ENCODE peak calls at places on chromosomes 7 and 10, in seven cellular contexts. One of them, this sample, is unnamed.

GRCh38 chr10:51718804-51719291 is 19.5 kb upstream of the CSTF2T start:
- DNase-seq in ureter: no peak
- DNase-seq in NCI-H1105 treated with DMSO at 0.1 percent for 48 hours: no peak
- DNase-seq in Kasumi-1: no peak
- DNase-seq in AG10803: peak; percentile 83
- DNase-seq in psoas muscle: no peak
- DNase-seq in adrenal gland: no peak
- DNase-seq in this sample: no peak

GRCh38 chr10:90919683-90920574 is 958 bp downstream of the ANKRD1 start:
- DNase-seq in ureter: no peak
- DNase-seq in NCI-H1105 treated with DMSO at 0.1 percent for 48 hours: no peak
- DNase-seq in Kasumi-1: no peak
- DNase-seq in AG10803: no peak
- DNase-seq in psoas muscle: no peak
- DNase-seq in adrenal gland: no peak
- DNase-seq in this sample: no peak

GRCh38 chr10:7622969-7623368 is 43.8 kb downstream of the ITIH5 start:
- DNase-seq in ureter: no peak
- DNase-seq in NCI-H1105 treated with DMSO at 0.1 percent for 48 hours: no peak
- DNase-seq in Kasumi-1: peak; percentile 24
- DNase-seq in AG10803: no peak
- DNase-seq in psoas muscle: no peak
- DNase-seq in adrenal gland: no peak
- DNase-seq in this sample: no peak

GRCh38 chr7:130913721-130914588 is 179.9 kb upstream of the KLF14 start:
- DNase-seq in ureter: no peak
- DNase-seq in NCI-H1105 treated with DMSO at 0.1 percent for 48 hours: no peak
- DNase-seq in Kasumi-1: no peak
- DNase-seq in AG10803: no peak
- DNase-seq in psoas muscle: no peak
- DNase-seq in adrenal gland: no peak
- DNase-seq in this sample: no peak

GRCh38 chr10:35925511-35925910 is 283.4 kb upstream of the FZD8 start:
- DNase-seq in ureter: no peak
- DNase-seq in NCI-H1105 treated with DMSO at 0.1 percent for 48 hours: no peak
- DNase-seq in Kasumi-1: no peak
- DNase-seq in AG10803: peak; percentile 35
- DNase-seq in psoas muscle: no peak
- DNase-seq in adrenal gland: no peak
- DNase-seq in this sample: no peak

GRCh38 chr10:97127960-97128850 is 57.6 kb downstream of the SLIT1 start:
- DNase-seq in ureter: no peak
- DNase-seq in NCI-H1105 treated with DMSO at 0.1 percent for 48 hours: no peak
- DNase-seq in Kasumi-1: no peak
- DNase-seq in AG10803: peak; percentile 4
- DNase-seq in psoas muscle: no peak
- DNase-seq in adrenal gland: no peak
- DNase-seq in this sample: no peak

GRCh38 chr7:94394399-94395140 is at the start of gene COL1A2:
- DNase-seq in ureter: peak; percentile 87
- DNase-seq in NCI-H1105 treated with DMSO at 0.1 percent for 48 hours: no peak
- DNase-seq in Kasumi-1: no peak
- DNase-seq in AG10803: peak; percentile 100
- DNase-seq in psoas muscle: peak; percentile 82
- DNase-seq in adrenal gland: peak; percentile 55
- DNase-seq in this sample: no peak

GRCh38 chr7:121557034-121557892 is 161.2 kb upstream of the FAM3C start:
- DNase-seq in ureter: no peak
- DNase-seq in NCI-H1105 treated with DMSO at 0.1 percent for 48 hours: no peak
- DNase-seq in Kasumi-1: no peak
- DNase-seq in AG10803: no peak
- DNase-seq in psoas muscle: no peak
- DNase-seq in adrenal gland: no peak
- DNase-seq in this sample: no peak

GRCh38 chr7:159027091-159027802 is 117.4 kb downstream of the VIPR2 start:
- DNase-seq in ureter: no peak
- DNase-seq in NCI-H1105 treated with DMSO at 0.1 percent for 48 hours: no peak
- DNase-seq in Kasumi-1: no peak
- DNase-seq in AG10803: no peak
- DNase-seq in psoas muscle: no peak
- DNase-seq in adrenal gland: no peak
- DNase-seq in this sample: no peak

GRCh38 chr7:124701955-124702354 is 63.6 kb downstream of the GPR37 start:
- DNase-seq in ureter: no peak
- DNase-seq in NCI-H1105 treated with DMSO at 0.1 percent for 48 hours: no peak
- DNase-seq in Kasumi-1: no peak
- DNase-seq in AG10803: peak; percentile 7
- DNase-seq in psoas muscle: no peak
- DNase-seq in adrenal gland: no peak
- DNase-seq in this sample: no peak

GRCh38 chr7:41792099-41792498 is 89.2 kb upstream of the INHBA start:
- DNase-seq in ureter: no peak
- DNase-seq in NCI-H1105 treated with DMSO at 0.1 percent for 48 hours: no peak
- DNase-seq in Kasumi-1: no peak
- DNase-seq in AG10803: peak; percentile 27
- DNase-seq in psoas muscle: peak; percentile 31
- DNase-seq in adrenal gland: no peak
- DNase-seq in this sample: no peak

GRCh38 chr7:8133955-8134733 is 127.8 kb downstream of the ICA1 start:
- DNase-seq in ureter: no peak
- DNase-seq in NCI-H1105 treated with DMSO at 0.1 percent for 48 hours: no peak
- DNase-seq in Kasumi-1: no peak
- DNase-seq in AG10803: no peak
- DNase-seq in psoas muscle: no peak
- DNase-seq in adrenal gland: no peak
- DNase-seq in this sample: no peak

GRCh38 chr7:144437370-144438191 is 34.1 kb upstream of the NOBOX start:
- DNase-seq in ureter: peak; percentile 70
- DNase-seq in NCI-H1105 treated with DMSO at 0.1 percent for 48 hours: peak; percentile 59
- DNase-seq in Kasumi-1: peak; percentile 48
- DNase-seq in AG10803: peak; percentile 60
- DNase-seq in psoas muscle: no peak
- DNase-seq in adrenal gland: peak; percentile 59
- DNase-seq in this sample: no peak

GRCh38 chr7:66348531-66348930 is 143.4 kb downstream of the TPST1 start:
- DNase-seq in ureter: no peak
- DNase-seq in NCI-H1105 treated with DMSO at 0.1 percent for 48 hours: no peak
- DNase-seq in Kasumi-1: no peak
- DNase-seq in AG10803: no peak
- DNase-seq in psoas muscle: no peak
- DNase-seq in adrenal gland: no peak
- DNase-seq in this sample: no peak

GRCh38 chr7:105591522-105591921 is 10.2 kb upstream of the EFCAB10 start:
- DNase-seq in ureter: no peak
- DNase-seq in NCI-H1105 treated with DMSO at 0.1 percent for 48 hours: no peak
- DNase-seq in Kasumi-1: no peak
- DNase-seq in AG10803: no peak
- DNase-seq in psoas muscle: no peak
- DNase-seq in adrenal gland: no peak
- DNase-seq in this sample: no peak

GRCh38 chr10:4984971-4985594 is 18.6 kb downstream of the AKR1C2 start:
- DNase-seq in ureter: no peak
- DNase-seq in NCI-H1105 treated with DMSO at 0.1 percent for 48 hours: no peak
- DNase-seq in Kasumi-1: no peak
- DNase-seq in AG10803: peak; percentile 79
- DNase-seq in psoas muscle: no peak
- DNase-seq in adrenal gland: no peak
- DNase-seq in this sample: no peak

GRCh38 chr7:8581842-8582241 is 148.4 kb downstream of the NXPH1 start:
- DNase-seq in ureter: no peak
- DNase-seq in NCI-H1105 treated with DMSO at 0.1 percent for 48 hours: no peak
- DNase-seq in Kasumi-1: no peak
- DNase-seq in AG10803: no peak
- DNase-seq in psoas muscle: no peak
- DNase-seq in adrenal gland: no peak
- DNase-seq in this sample: no peak

GRCh38 chr7:38105874-38106483 is 72.1 kb upstream of the STARD3NL start:
- DNase-seq in ureter: no peak
- DNase-seq in NCI-H1105 treated with DMSO at 0.1 percent for 48 hours: peak; percentile 64
- DNase-seq in Kasumi-1: peak; percentile 88
- DNase-seq in AG10803: peak; percentile 62
- DNase-seq in psoas muscle: no peak
- DNase-seq in adrenal gland: peak; percentile 16
- DNase-seq in this sample: peak; percentile 13

GRCh38 chr10:58241346-58241745 is 26.3 kb downstream of the IPMK start:
- DNase-seq in ureter: no peak
- DNase-seq in NCI-H1105 treated with DMSO at 0.1 percent for 48 hours: no peak
- DNase-seq in Kasumi-1: no peak
- DNase-seq in AG10803: peak; percentile 73
- DNase-seq in psoas muscle: no peak
- DNase-seq in adrenal gland: no peak
- DNase-seq in this sample: no peak

GRCh38 chr10:36493511-36493880 is 631.9 kb upstream of the ANKRD30A start:
- DNase-seq in ureter: no peak
- DNase-seq in NCI-H1105 treated with DMSO at 0.1 percent for 48 hours: no peak
- DNase-seq in Kasumi-1: no peak
- DNase-seq in AG10803: peak; percentile 29
- DNase-seq in psoas muscle: no peak
- DNase-seq in adrenal gland: no peak
- DNase-seq in this sample: no peak

GRCh38 chr10:70228503-70228902 is 4.7 kb downstream of the PPA1 start:
- DNase-seq in ureter: no peak
- DNase-seq in NCI-H1105 treated with DMSO at 0.1 percent for 48 hours: peak; percentile 4
- DNase-seq in Kasumi-1: no peak
- DNase-seq in AG10803: no peak
- DNase-seq in psoas muscle: no peak
- DNase-seq in adrenal gland: no peak
- DNase-seq in this sample: no peak

GRCh38 chr10:110323503-110323902 is 18.8 kb upstream of the SMNDC1 start:
- DNase-seq in ureter: no peak
- DNase-seq in NCI-H1105 treated with DMSO at 0.1 percent for 48 hours: no peak
- DNase-seq in Kasumi-1: no peak
- DNase-seq in AG10803: peak; percentile 87
- DNase-seq in psoas muscle: no peak
- DNase-seq in adrenal gland: no peak
- DNase-seq in this sample: no peak

GRCh38 chr7:74449809-74450397 is 3.8 kb upstream of the GTF2IRD1 start:
- DNase-seq in ureter: no peak
- DNase-seq in NCI-H1105 treated with DMSO at 0.1 percent for 48 hours: no peak
- DNase-seq in Kasumi-1: peak; percentile 73
- DNase-seq in AG10803: peak; percentile 45
- DNase-seq in psoas muscle: no peak
- DNase-seq in adrenal gland: peak; percentile 65
- DNase-seq in this sample: peak; percentile 13

GRCh38 chr7:133742709-133743538 is 384.2 kb upstream of the LRGUK start:
- DNase-seq in ureter: no peak
- DNase-seq in NCI-H1105 treated with DMSO at 0.1 percent for 48 hours: no peak
- DNase-seq in Kasumi-1: peak; percentile 44
- DNase-seq in AG10803: peak; percentile 36
- DNase-seq in psoas muscle: no peak
- DNase-seq in adrenal gland: peak; percentile 6
- DNase-seq in this sample: no peak

GRCh38 chr7:2931034-2931415 is 86.9 kb upstream of the GNA12 start:
- DNase-seq in ureter: no peak
- DNase-seq in NCI-H1105 treated with DMSO at 0.1 percent for 48 hours: no peak
- DNase-seq in Kasumi-1: no peak
- DNase-seq in AG10803: no peak
- DNase-seq in psoas muscle: no peak
- DNase-seq in adrenal gland: no peak
- DNase-seq in this sample: no peak

GRCh38 chr10:52248697-52249306 is 65.3 kb upstream of the DKK1 start:
- DNase-seq in ureter: no peak
- DNase-seq in NCI-H1105 treated with DMSO at 0.1 percent for 48 hours: no peak
- DNase-seq in Kasumi-1: no peak
- DNase-seq in AG10803: no peak
- DNase-seq in psoas muscle: no peak
- DNase-seq in adrenal gland: no peak
- DNase-seq in this sample: no peak

GRCh38 chr10:124007773-124008145 is 85.6 kb downstream of the CHST15 start:
- DNase-seq in ureter: no peak
- DNase-seq in NCI-H1105 treated with DMSO at 0.1 percent for 48 hours: no peak
- DNase-seq in Kasumi-1: no peak
- DNase-seq in AG10803: no peak
- DNase-seq in psoas muscle: no peak
- DNase-seq in adrenal gland: no peak
- DNase-seq in this sample: no peak

GRCh38 chr7:135177021-135177696 is 6.7 kb upstream of the CYREN start:
- DNase-seq in ureter: peak; percentile 4
- DNase-seq in NCI-H1105 treated with DMSO at 0.1 percent for 48 hours: no peak
- DNase-seq in Kasumi-1: no peak
- DNase-seq in AG10803: no peak
- DNase-seq in psoas muscle: no peak
- DNase-seq in adrenal gland: no peak
- DNase-seq in this sample: no peak

GRCh38 chr10:132175907-132176581 is 10.7 kb upstream of the DPYSL4 start:
- DNase-seq in ureter: no peak
- DNase-seq in NCI-H1105 treated with DMSO at 0.1 percent for 48 hours: peak; percentile 27
- DNase-seq in Kasumi-1: no peak
- DNase-seq in AG10803: no peak
- DNase-seq in psoas muscle: peak; percentile 6
- DNase-seq in adrenal gland: no peak
- DNase-seq in this sample: no peak

GRCh38 chr10:47415520-47416304 is 31.6 kb upstream of the ZNF488 start:
- DNase-seq in ureter: no peak
- DNase-seq in NCI-H1105 treated with DMSO at 0.1 percent for 48 hours: no peak
- DNase-seq in Kasumi-1: no peak
- DNase-seq in AG10803: no peak
- DNase-seq in psoas muscle: no peak
- DNase-seq in adrenal gland: no peak
- DNase-seq in this sample: no peak

GRCh38 chr10:26528715-26529393 is 90.7 kb downstream of the APBB1IP start:
- DNase-seq in ureter: no peak
- DNase-seq in NCI-H1105 treated with DMSO at 0.1 percent for 48 hours: no peak
- DNase-seq in Kasumi-1: no peak
- DNase-seq in AG10803: no peak
- DNase-seq in psoas muscle: no peak
- DNase-seq in adrenal gland: no peak
- DNase-seq in this sample: no peak

GRCh38 chr7:149569726-149570422 is 72.3 kb upstream of the ZNF746 start:
- DNase-seq in ureter: no peak
- DNase-seq in NCI-H1105 treated with DMSO at 0.1 percent for 48 hours: no peak
- DNase-seq in Kasumi-1: peak; percentile 39
- DNase-seq in AG10803: no peak
- DNase-seq in psoas muscle: no peak
- DNase-seq in adrenal gland: no peak
- DNase-seq in this sample: no peak

GRCh38 chr7:95246935-95247370 is 77.4 kb downstream of the PON1 start:
- DNase-seq in ureter: peak; percentile 46
- DNase-seq in NCI-H1105 treated with DMSO at 0.1 percent for 48 hours: peak; percentile 79
- DNase-seq in Kasumi-1: peak; percentile 82
- DNase-seq in AG10803: peak; percentile 72
- DNase-seq in psoas muscle: no peak
- DNase-seq in adrenal gland: peak; percentile 66
- DNase-seq in this sample: peak; percentile 12

GRCh38 chr7:99305473-99306260 is 20.0 kb upstream of the ARPC1A start:
- DNase-seq in ureter: no peak
- DNase-seq in NCI-H1105 treated with DMSO at 0.1 percent for 48 hours: no peak
- DNase-seq in Kasumi-1: no peak
- DNase-seq in AG10803: no peak
- DNase-seq in psoas muscle: no peak
- DNase-seq in adrenal gland: no peak
- DNase-seq in this sample: no peak

GRCh38 chr10:73577788-73578187 is 13.4 kb downstream of the USP54 start:
- DNase-seq in ureter: peak; percentile 78
- DNase-seq in NCI-H1105 treated with DMSO at 0.1 percent for 48 hours: no peak
- DNase-seq in Kasumi-1: no peak
- DNase-seq in AG10803: peak; percentile 42
- DNase-seq in psoas muscle: peak; percentile 65
- DNase-seq in adrenal gland: peak; percentile 65
- DNase-seq in this sample: no peak

GRCh38 chr7:6165521-6166325 is 106.7 kb downstream of the CYTH3 start:
- DNase-seq in ureter: no peak
- DNase-seq in NCI-H1105 treated with DMSO at 0.1 percent for 48 hours: no peak
- DNase-seq in Kasumi-1: no peak
- DNase-seq in AG10803: no peak
- DNase-seq in psoas muscle: no peak
- DNase-seq in adrenal gland: no peak
- DNase-seq in this sample: no peak

This sample was measured in GDM1.